ENCODE peak calls at places on chromosome 21, in six cellular contexts. J is CD8-positive, alpha-beta memory T cell; L is psoas muscle; U is A549; M is aorta; D is astrocyte. A is an unnamed sample.

GRCh38 chr21:42471206-42471605 is 24.8 kb downstream of the RSPH1 start:
- DNase-seq in J (no peak), L (no peak), U (no peak), M (no peak), D (no peak), A (no peak)

GRCh38 chr21:35643176-35643575 is 417.1 kb downstream of the SETD4 start:
- DNase-seq in J (no peak), L (no peak), U (no peak), M (no peak), D (peak; percentile 42), A (no peak)

GRCh38 chr21:21084179-21084578 is 86.0 kb downstream of the NCAM2 start:
- DNase-seq in J (no peak), L (no peak), U (no peak), M (no peak), D (peak; percentile 81), A (no peak)

GRCh38 chr21:18716578-18717138 is 313.1 kb upstream of the TMPRSS15 start:
- DNase-seq in J (no peak), L (no peak), U (no peak), M (no peak), D (no peak), A (no peak)

GRCh38 chr21:32094792-32095191 is 184.1 kb downstream of the MIS18A start:
- DNase-seq in J (no peak), L (no peak), U (peak; percentile 30), M (no peak), D (no peak), A (no peak)

GRCh38 chr21:10521091-10521598 is at the start of gene TPTE:
- DNase-seq in J (no peak), L (no peak), U (no peak), M (no peak), D (no peak), A (peak; percentile 62)

GRCh38 chr21:31161157-31161556 is 122.9 kb upstream of the KRTAP19-8 start:
- DNase-seq in J (no peak), L (no peak), U (no peak), M (no peak), D (peak; percentile 77), A (no peak)

GRCh38 chr21:42381347-42381984 is 14.4 kb downstream of the TMPRSS3 start:
- DNase-seq in J (no peak), L (no peak), U (peak; percentile 61), M (no peak), D (peak; percentile 6), A (no peak)

GRCh38 chr21:16280731-16281130 is 550.9 kb downstream of the USP25 start:
- DNase-seq in J (no peak), L (no peak), U (no peak), M (no peak), D (peak; percentile 44), A (no peak)

GRCh38 chr21:18411565-18411964 is 8.0 kb upstream of the TMPRSS15 start:
- DNase-seq in J (no peak), L (no peak), U (no peak), M (no peak), D (no peak), A (no peak)

GRCh38 chr21:46191257-46191685 is 7.0 kb upstream of the SPATC1L start:
- DNase-seq in J (no peak), L (peak; percentile 71), U (no peak), M (peak; percentile 66), D (peak; percentile 72), A (peak; percentile 68)

GRCh38 chr21:19256934-19257660 is 853.5 kb upstream of the TMPRSS15 start:
- DNase-seq in J (no peak), L (no peak), U (no peak), M (no peak), D (no peak), A (no peak)

GRCh38 chr21:36079671-36080070 is 9.8 kb downstream of the CBR1 start:
- DNase-seq in J (no peak), L (no peak), U (no peak), M (no peak), D (no peak), A (no peak)

GRCh38 chr21:42633858-42634257 is 19.6 kb upstream of the PDE9A start:
- DNase-seq in J (no peak), L (peak; percentile 35), U (no peak), M (no peak), D (no peak), A (no peak)

GRCh38 chr21:21921410-21922232 is 923.4 kb downstream of the NCAM2 start:
- DNase-seq in J (no peak), L (no peak), U (peak; percentile 3), M (no peak), D (peak; percentile 10), A (no peak)

GRCh38 chr21:15462092-15462491 is 267.7 kb upstream of the USP25 start:
- DNase-seq in J (no peak), L (no peak), U (no peak), M (no peak), D (no peak), A (no peak)

GRCh38 chr21:17463441-17463840 is 49.4 kb upstream of the CXADR start:
- DNase-seq in J (no peak), L (no peak), U (peak; percentile 30), M (no peak), D (peak; percentile 99), A (no peak)

GRCh38 chr21:46084041-46084561 is 13.8 kb upstream of the COL6A2 start:
- DNase-seq in J (no peak), L (peak; percentile 52), U (no peak), M (no peak), D (no peak), A (peak; percentile 60)

GRCh38 chr21:35770101-35770945 is 290.0 kb downstream of the SETD4 start:
- DNase-seq in J (no peak), L (no peak), U (no peak), M (no peak), D (no peak), A (no peak)

GRCh38 chr21:42508371-42508770 is 5.3 kb upstream of the SLC37A1 start:
- DNase-seq in J (no peak), L (no peak), U (no peak), M (no peak), D (no peak), A (no peak)

GRCh38 chr21:32007461-32007860 is 134.6 kb downstream of the HUNK start:
- DNase-seq in J (no peak), L (no peak), U (peak; percentile 31), M (no peak), D (peak; percentile 37), A (no peak)

GRCh38 chr21:26739189-26739588 is 106.0 kb downstream of the ADAMTS1 start:
- DNase-seq in J (no peak), L (no peak), U (no peak), M (no peak), D (no peak), A (no peak)

GRCh38 chr21:27246741-27247140 is 279.9 kb upstream of the ADAMTS5 start:
- DNase-seq in J (no peak), L (no peak), U (no peak), M (no peak), D (peak; percentile 44), A (no peak)

GRCh38 chr21:31727181-31727580 is 4.7 kb downstream of the SCAF4 start:
- DNase-seq in J (no peak), L (no peak), U (no peak), M (no peak), D (no peak), A (no peak)

DNA sequence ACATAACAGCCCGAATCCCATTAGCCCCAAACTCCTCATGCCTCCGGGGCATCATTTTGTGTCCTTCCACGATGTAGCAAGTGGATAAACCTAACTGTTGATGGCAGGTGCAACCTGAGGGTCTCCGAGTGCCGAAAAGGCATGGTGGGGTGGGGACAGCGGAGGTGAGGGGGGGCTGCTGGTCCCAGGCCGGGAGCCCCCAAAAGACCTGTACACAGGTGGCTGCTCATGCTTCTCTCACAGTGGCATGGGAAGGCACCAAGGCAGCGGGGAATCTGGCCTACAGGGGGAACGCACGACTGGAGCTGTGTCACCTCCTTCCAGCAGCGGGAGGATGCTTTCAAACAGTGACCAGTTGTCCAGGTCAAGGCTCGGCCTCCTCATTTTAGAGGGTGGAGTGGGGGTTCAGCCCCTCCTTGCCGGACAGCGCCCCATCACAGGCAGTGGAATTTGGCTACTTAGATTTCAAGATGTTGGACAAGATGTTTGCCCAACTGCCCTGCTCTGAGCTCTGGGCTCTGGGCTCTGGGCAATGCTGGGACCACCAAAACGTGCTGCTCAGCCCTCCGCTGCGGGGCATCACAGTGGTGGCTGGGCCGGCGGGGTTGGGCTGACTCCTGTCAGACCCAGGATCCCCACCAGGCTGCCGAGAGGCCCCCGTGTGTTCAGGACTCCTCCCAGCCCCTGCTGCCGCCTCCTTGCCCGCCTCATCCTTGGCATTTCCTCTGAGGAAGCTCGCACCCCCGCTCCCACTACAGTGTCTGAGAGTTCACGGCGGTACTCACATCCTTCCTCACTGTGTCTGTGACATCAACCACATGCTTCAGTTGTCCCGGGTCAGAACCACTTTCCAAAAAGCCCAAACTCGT is 7.6 kb downstream of the DNMT3L start:
- DNase-seq in J (no peak), L (peak; percentile 39), U (no peak), M (no peak), D (no peak), A (peak; percentile 59)
- H3K27ac ChIP-seq in J (no peak overlapping the region), L (no peak overlapping the region), U (no peak overlapping the region), M (no peak overlapping the region), D (no peak overlapping the region), A (no peak overlapping the region)

GRCh38 chr21:25639167-25639921 is at the start of gene JAM2:
- DNase-seq in J (peak; percentile 23), L (peak; percentile 64), U (peak; percentile 15), M (peak; percentile 52), D (peak; percentile 17), A (no peak)
- H3K4me3 ChIP-seq in J (peak within 1 kb of the TSS; percentile 53), L (peak within 1 kb of the TSS; percentile 71), U (peak within 1 kb of the TSS; percentile 46), M (peak within 1 kb of the TSS; percentile 90), D (peak within 1 kb of the TSS; percentile 62), A (peak within 1 kb of the TSS; percentile 85)

GRCh38 chr21:33212159-33212851 is 17.4 kb upstream of the IFNAR2 start:
- DNase-seq in J (no peak), L (no peak), U (no peak), M (no peak), D (peak; percentile 63), A (no peak)

GRCh38 chr21:33214056-33214455 is 15.7 kb upstream of the IFNAR2 start:
- DNase-seq in J (no peak), L (no peak), U (no peak), M (no peak), D (no peak), A (no peak)

GRCh38 chr21:33208534-33208933 is 21.2 kb upstream of the IFNAR2 start:
- DNase-seq in J (no peak), L (no peak), U (peak; percentile 47), M (no peak), D (no peak), A (no peak)

GRCh38 chr21:33211305-33211704 is 18.4 kb upstream of the IFNAR2 start:
- DNase-seq in J (no peak), L (no peak), U (no peak), M (no peak), D (no peak), A (no peak)

GRCh38 chr21:33211732-33212131 is 18.0 kb upstream of the IFNAR2 start:
- DNase-seq in J (no peak), L (no peak), U (no peak), M (no peak), D (no peak), A (no peak)
- H3K27ac ChIP-seq in J (no peak overlapping the region), L (no peak overlapping the region), U (no peak overlapping the region), M (no peak overlapping the region), D (no peak overlapping the region), A (no peak overlapping the region)

DNA sequence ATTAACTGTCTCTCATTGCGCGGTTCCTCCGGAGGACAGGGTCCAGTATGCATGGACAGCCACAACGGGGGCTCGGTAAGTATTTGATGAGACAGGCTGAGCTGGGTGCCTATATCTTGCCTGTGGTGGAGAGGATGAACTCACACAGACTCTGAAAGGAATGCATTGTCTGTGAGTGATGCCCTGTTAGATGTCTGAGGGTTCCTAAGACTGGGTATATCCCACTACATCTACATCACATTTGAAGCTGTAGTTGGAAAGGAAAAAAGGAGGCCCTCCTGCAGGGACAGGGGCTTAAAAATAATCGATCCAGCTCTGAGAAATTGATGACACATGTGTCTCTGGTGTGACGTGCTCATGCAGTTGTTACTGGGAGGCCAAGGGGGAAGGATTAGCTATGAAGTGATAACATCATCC is 1.9 kb downstream of the ADARB1 start:
- DNase-seq in J (no peak), L (no peak), U (no peak), M (no peak), D (no peak), A (peak; percentile 57)
- H3K4me3 ChIP-seq in J (peak overlapping the region; percentile 71), L (peak overlapping the region; percentile 85), U (no peak overlapping the region), M (peak overlapping the region; percentile 59), D (peak overlapping the region; percentile 73), A (peak overlapping the region; percentile 97)